ENCODE peak calls at places on chromosomes 1 and 21, in five cellular contexts. F, U, C, M and J are unnamed samples.

GRCh38 chr1:215957692-215958091 is 390.6 kb downstream of the KCTD3 start:
- DNase-seq in F (no peak), U (no peak), C (no peak), M (no peak), J (no peak)

GRCh38 chr1:183567584-183567983 is 22.7 kb downstream of the NCF2 start:
- DNase-seq in F (peak; percentile 40), U (no peak), C (peak; percentile 27), M (no peak), J (no peak)

GRCh38 chr1:103180660-103181059 is 72.3 kb upstream of the COL11A1 start:
- DNase-seq in F (peak; percentile 35), U (no peak), C (no peak), M (no peak), J (no peak)

GRCh38 chr1:19035356-19036048 is 79.0 kb upstream of the IFFO2 start:
- DNase-seq in F (no peak), U (no peak), C (no peak), M (no peak), J (no peak)

GRCh38 chr1:14424325-14425000 is 174.0 kb upstream of the KAZN start:
- DNase-seq in F (no peak), U (no peak), C (no peak), M (no peak), J (no peak)

GRCh38 chr1:10696977-10697376 is 99.5 kb downstream of the CASZ1 start:
- DNase-seq in F (no peak), U (no peak), C (peak; percentile 57), M (no peak), J (no peak)

GRCh38 chr1:28259935-28260802 is 851 bp downstream of the SESN2 start:
- DNase-seq in F (peak; percentile 82), U (no peak), C (peak; percentile 48), M (peak; percentile 85), J (peak; percentile 68)

GRCh38 chr1:177183801-177184200 is 13.0 kb downstream of the BRINP2 start:
- DNase-seq in F (no peak), U (no peak), C (no peak), M (no peak), J (no peak)

GRCh38 chr1:218983848-218984247 is 189.8 kb upstream of the LYPLAL1 start:
- DNase-seq in F (no peak), U (peak; percentile 19), C (no peak), M (no peak), J (no peak)

GRCh38 chr1:12088607-12089006 is 25.5 kb downstream of the TNFRSF8 start:
- DNase-seq in F (no peak), U (no peak), C (peak; percentile 52), M (no peak), J (no peak)

GRCh38 chr1:44422161-44422560 is 17.1 kb downstream of the RNF220 start:
- DNase-seq in F (no peak), U (no peak), C (no peak), M (no peak), J (no peak)

GRCh38 chr1:63087966-63088365 is 234.4 kb upstream of the FOXD3 start:
- DNase-seq in F (no peak), U (peak; percentile 18), C (no peak), M (no peak), J (no peak)

GRCh38 chr1:7554343-7555270 is 216.5 kb upstream of the VAMP3 start:
- DNase-seq in F (no peak), U (no peak), C (no peak), M (no peak), J (no peak)

GRCh38 chr1:101200513-101200912 is 36.3 kb upstream of the S1PR1 start:
- DNase-seq in F (peak; percentile 87), U (no peak), C (no peak), M (no peak), J (no peak)

GRCh38 chr1:2429780-2430591 is 17.6 kb upstream of the PEX10 start:
- DNase-seq in F (no peak), U (no peak), C (no peak), M (no peak), J (no peak)

GRCh38 chr1:78145105-78145580 is 99.4 kb downstream of the GIPC2 start:
- DNase-seq in F (peak; percentile 69), U (peak; percentile 56), C (peak; percentile 45), M (peak; percentile 64), J (peak; percentile 62)

GRCh38 chr1:56967900-56968832 is 2.4 kb upstream of the C8B start:
- DNase-seq in F (peak; percentile 22), U (peak; percentile 58), C (no peak), M (no peak), J (peak; percentile 79)

GRCh38 chr1:201361652-201362504 is 15.6 kb downstream of the TNNT2 start:
- DNase-seq in F (peak; percentile 86), U (peak; percentile 28), C (peak; percentile 41), M (no peak), J (no peak)

GRCh38 chr21:21436012-21436545 is 437.9 kb downstream of the NCAM2 start:
- DNase-seq in F (no peak), U (no peak), C (no peak), M (no peak), J (no peak)

GRCh38 chr1:32240140-32240951 is 6.7 kb upstream of the FAM167B start:
- DNase-seq in F (peak; percentile 78), U (no peak), C (peak; percentile 66), M (peak; percentile 85), J (peak; percentile 61)

GRCh38 chr21:46161800-46162592 is 6.6 kb upstream of the FTCD start:
- DNase-seq in F (no peak), U (no peak), C (no peak), M (peak; percentile 50), J (no peak)

GRCh38 chr21:34526618-34527290 is 14.7 kb upstream of the KCNE1 start:
- DNase-seq in F (peak; percentile 92), U (peak; percentile 96), C (peak; percentile 38), M (peak; percentile 77), J (peak; percentile 79)